ENCODE peak calls at places on chromosome 21, in five cellular contexts. One of them, this sample, is unnamed.

GRCh38 chr21:45403825-45404725 is 890 bp upstream of the COL18A1 start:
- DNase-seq in M059J: peak; percentile 47
- DNase-seq in posterior cingulate gyrus: no peak
- DNase-seq in NCI-H446: no peak
- DNase-seq in H9: peak; percentile 81
- DNase-seq in this sample: peak; percentile 61

GRCh38 chr21:45448810-45449657 is 44.1 kb downstream of the COL18A1 start:
- DNase-seq in M059J: no peak
- DNase-seq in posterior cingulate gyrus: no peak
- DNase-seq in NCI-H446: no peak
- DNase-seq in H9: no peak
- DNase-seq in this sample: no peak

GRCh38 chr21:42201615-42202161 is 17.3 kb upstream of the ABCG1 start:
- DNase-seq in M059J: no peak
- DNase-seq in posterior cingulate gyrus: no peak
- DNase-seq in NCI-H446: no peak
- DNase-seq in H9: no peak
- DNase-seq in this sample: no peak

GRCh38 chr21:29077651-29078090 is 4.2 kb upstream of the CCT8 start:
- DNase-seq in M059J: no peak
- DNase-seq in posterior cingulate gyrus: no peak
- DNase-seq in NCI-H446: no peak
- DNase-seq in H9: no peak
- DNase-seq in this sample: no peak

GRCh38 chr21:45856422-45856821 is 125.1 kb upstream of the COL6A1 start:
- DNase-seq in M059J: no peak
- DNase-seq in posterior cingulate gyrus: no peak
- DNase-seq in NCI-H446: no peak
- DNase-seq in H9: peak; percentile 12
- DNase-seq in this sample: no peak

GRCh38 chr21:34812510-34813265 is 143.9 kb downstream of the CLIC6 start:
- DNase-seq in M059J: peak; percentile 90
- DNase-seq in posterior cingulate gyrus: no peak
- DNase-seq in NCI-H446: no peak
- DNase-seq in H9: no peak
- DNase-seq in this sample: peak; percentile 88

GRCh38 chr21:14917762-14918161 is 147.0 kb downstream of the NRIP1 start:
- DNase-seq in M059J: no peak
- DNase-seq in posterior cingulate gyrus: no peak
- DNase-seq in NCI-H446: no peak
- DNase-seq in H9: no peak
- DNase-seq in this sample: no peak

GRCh38 chr21:27561116-27561515 is 594.2 kb upstream of the ADAMTS5 start:
- DNase-seq in M059J: peak; percentile 72
- DNase-seq in posterior cingulate gyrus: no peak
- DNase-seq in NCI-H446: no peak
- DNase-seq in H9: no peak
- DNase-seq in this sample: no peak

GRCh38 chr21:43193651-43194302 is 25.0 kb downstream of the CRYAA start:
- DNase-seq in M059J: peak; percentile 87
- DNase-seq in posterior cingulate gyrus: no peak
- DNase-seq in NCI-H446: peak; percentile 17
- DNase-seq in H9: peak; percentile 27
- DNase-seq in this sample: peak; percentile 96

GRCh38 chr21:43916076-43916475 is 51.1 kb downstream of the AGPAT3 start:
- DNase-seq in M059J: no peak
- DNase-seq in posterior cingulate gyrus: no peak
- DNase-seq in NCI-H446: no peak
- DNase-seq in H9: no peak
- DNase-seq in this sample: no peak

GRCh38 chr21:45405271-45405818 is 380 bp downstream of the COL18A1 start:
- DNase-seq in M059J: peak; percentile 54
- DNase-seq in posterior cingulate gyrus: no peak
- DNase-seq in NCI-H446: no peak
- DNase-seq in H9: no peak
- DNase-seq in this sample: peak; percentile 53

GRCh38 chr21:33734818-33735217 is 92.5 kb downstream of the ITSN1 start:
- DNase-seq in M059J: no peak
- DNase-seq in posterior cingulate gyrus: no peak
- DNase-seq in NCI-H446: no peak
- DNase-seq in H9: no peak
- DNase-seq in this sample: no peak

GRCh38 chr21:34085129-34085528 is 11.8 kb downstream of the MRPS6 start:
- DNase-seq in M059J: no peak
- DNase-seq in posterior cingulate gyrus: no peak
- DNase-seq in NCI-H446: no peak
- DNase-seq in H9: no peak
- DNase-seq in this sample: no peak

GRCh38 chr21:25953659-25954058 is 216.9 kb downstream of the APP start:
- DNase-seq in M059J: peak; percentile 28
- DNase-seq in posterior cingulate gyrus: no peak
- DNase-seq in NCI-H446: no peak
- DNase-seq in H9: no peak
- DNase-seq in this sample: no peak

GRCh38 chr21:41877901-41878830 is 978 bp downstream of the PRDM15 start:
- DNase-seq in M059J: peak; percentile 37
- DNase-seq in posterior cingulate gyrus: no peak
- DNase-seq in NCI-H446: peak; percentile 20
- DNase-seq in H9: no peak
- DNase-seq in this sample: peak; percentile 73

GRCh38 chr21:39852021-39852721 is 15.1 kb upstream of the PCP4 start:
- DNase-seq in M059J: peak; percentile 64
- DNase-seq in posterior cingulate gyrus: no peak
- DNase-seq in NCI-H446: no peak
- DNase-seq in H9: no peak
- DNase-seq in this sample: no peak

GRCh38 chr21:24290151-24290833 is 1317.0 kb downstream of the MRPL39 start:
- DNase-seq in M059J: no peak
- DNase-seq in posterior cingulate gyrus: no peak
- DNase-seq in NCI-H446: peak; percentile 8
- DNase-seq in H9: no peak
- DNase-seq in this sample: no peak

GRCh38 chr21:44436111-44436611 is 19.1 kb upstream of the LRRC3 start:
- DNase-seq in M059J: no peak
- DNase-seq in posterior cingulate gyrus: no peak
- DNase-seq in NCI-H446: no peak
- DNase-seq in H9: peak; percentile 16
- DNase-seq in this sample: no peak

GRCh38 chr21:16418211-16418610 is 688.4 kb downstream of the USP25 start:
- DNase-seq in M059J: peak; percentile 60
- DNase-seq in posterior cingulate gyrus: no peak
- DNase-seq in NCI-H446: no peak
- DNase-seq in H9: no peak
- DNase-seq in this sample: no peak

GRCh38 chr21:31624181-31624580 is 35.3 kb upstream of the SOD1 start:
- DNase-seq in M059J: no peak
- DNase-seq in posterior cingulate gyrus: no peak
- DNase-seq in NCI-H446: no peak
- DNase-seq in H9: no peak
- DNase-seq in this sample: no peak

GRCh38 chr21:42695324-42696025 is 42.1 kb downstream of the PDE9A start:
- DNase-seq in M059J: peak; percentile 50
- DNase-seq in posterior cingulate gyrus: no peak
- DNase-seq in NCI-H446: peak; percentile 96
- DNase-seq in H9: no peak
- DNase-seq in this sample: peak; percentile 81

GRCh38 chr21:17527711-17528110 is 14.9 kb downstream of the CXADR start:
- DNase-seq in M059J: no peak
- DNase-seq in posterior cingulate gyrus: no peak
- DNase-seq in NCI-H446: no peak
- DNase-seq in H9: no peak
- DNase-seq in this sample: no peak

GRCh38 chr21:24367936-24368335 is 1239.3 kb downstream of the MRPL39 start:
- DNase-seq in M059J: no peak
- DNase-seq in posterior cingulate gyrus: no peak
- DNase-seq in NCI-H446: no peak
- DNase-seq in H9: no peak
- DNase-seq in this sample: no peak

GRCh38 chr21:44958471-44959191 is 18.8 kb downstream of the SLX9 start:
- DNase-seq in M059J: peak; percentile 61
- DNase-seq in posterior cingulate gyrus: no peak
- DNase-seq in NCI-H446: no peak
- DNase-seq in H9: no peak
- DNase-seq in this sample: peak; percentile 74

GRCh38 chr21:45330075-45330781 is 42.5 kb upstream of the POFUT2 start:
- DNase-seq in M059J: peak; percentile 99
- DNase-seq in posterior cingulate gyrus: no peak
- DNase-seq in NCI-H446: no peak
- DNase-seq in H9: peak; percentile 47
- DNase-seq in this sample: peak; percentile 94

GRCh38 chr21:33139084-33139483 is 69.1 kb downstream of the OLIG1 start:
- DNase-seq in M059J: no peak
- DNase-seq in posterior cingulate gyrus: no peak
- DNase-seq in NCI-H446: no peak
- DNase-seq in H9: no peak
- DNase-seq in this sample: no peak

GRCh38 chr21:25834376-25834775 is 99.6 kb downstream of the GABPA start:
- DNase-seq in M059J: no peak
- DNase-seq in posterior cingulate gyrus: no peak
- DNase-seq in NCI-H446: no peak
- DNase-seq in H9: no peak
- DNase-seq in this sample: no peak

GRCh38 chr21:27647921-27648320 is 681.0 kb upstream of the ADAMTS5 start:
- DNase-seq in M059J: no peak
- DNase-seq in posterior cingulate gyrus: no peak
- DNase-seq in NCI-H446: no peak
- DNase-seq in H9: no peak
- DNase-seq in this sample: no peak

GRCh38 chr21:32889596-32889995 is 118.0 kb upstream of the PAXBP1 start:
- DNase-seq in M059J: peak; percentile 2
- DNase-seq in posterior cingulate gyrus: no peak
- DNase-seq in NCI-H446: no peak
- DNase-seq in H9: no peak
- DNase-seq in this sample: peak; percentile 9

This sample was measured in Daoy.